ENCODE peak calls at places on chromosomes 12 and 14, in seven cellular contexts. B is bronchial epithelial cell, X is GM13977, V is cardiac muscle cell, U is PC-3, F is pancreas, E is A549. W is an unnamed sample.

GRCh38 chr14:71733210-71733883 is 198.9 kb upstream of the RGS6 start:
- DNase-seq in B (no peak), X (no peak), V (no peak), U (no peak), F (no peak), E (no peak), W (peak; percentile 46)

GRCh38 chr12:94186461-94187237 is 38.3 kb downstream of the PLXNC1 start:
- DNase-seq in B (no peak), X (no peak), V (peak; percentile 79), U (no peak), F (peak; percentile 19), E (no peak), W (no peak)

GRCh38 chr14:36524874-36525745 is 5.1 kb upstream of the NKX2-1 start:
- DNase-seq in B (no peak), X (peak; percentile 31), V (peak; percentile 85), U (peak; percentile 62), F (no peak), E (peak; percentile 78), W (no peak)

GRCh38 chr12:104215638-104216297 is at the start of gene TXNRD1:
- DNase-seq in B (peak; percentile 55), X (peak; percentile 92), V (peak; percentile 87), U (no peak), F (peak; percentile 60), E (peak; percentile 94), W (no peak)

GRCh38 chr14:23646648-23647549 is 10.7 kb downstream of the DHRS2 start:
- DNase-seq in B (no peak), X (no peak), V (no peak), U (peak; percentile 34), F (no peak), E (peak; percentile 28), W (no peak)

GRCh38 chr14:67650694-67651093 is 23.7 kb downstream of the VTI1B start:
- DNase-seq in B (peak; percentile 95), X (no peak), V (no peak), U (no peak), F (no peak), E (no peak), W (peak; percentile 55)

GRCh38 chr12:19482551-19483109 is 43.3 kb downstream of the AEBP2 start:
- DNase-seq in B (peak; percentile 44), X (peak; percentile 19), V (peak; percentile 16), U (no peak), F (no peak), E (no peak), W (no peak)

GRCh38 chr12:122920687-122921086 is 24.8 kb upstream of the VPS37B start:
- DNase-seq in B (no peak), X (no peak), V (no peak), U (no peak), F (no peak), E (no peak), W (no peak)

GRCh38 chr12:6753772-6754356 is 923 bp upstream of the MLF2 start:
- DNase-seq in B (no peak), X (no peak), V (no peak), U (no peak), F (no peak), E (no peak), W (no peak)

GRCh38 chr12:6754406-6754805 is 1.5 kb upstream of the MLF2 start:
- DNase-seq in B (no peak), X (no peak), V (no peak), U (no peak), F (no peak), E (no peak), W (no peak)

GRCh38 chr12:6752181-6752930 is 585 bp downstream of the MLF2 start:
- DNase-seq in B (peak; percentile 23), X (peak; percentile 63), V (peak; percentile 81), U (peak; percentile 17), F (no peak), E (peak; percentile 69), W (no peak)

GRCh38 chr12:6751767-6752166 is 1.2 kb downstream of the MLF2 start:
- DNase-seq in B (no peak), X (no peak), V (no peak), U (no peak), F (no peak), E (no peak), W (no peak)

DNA sequence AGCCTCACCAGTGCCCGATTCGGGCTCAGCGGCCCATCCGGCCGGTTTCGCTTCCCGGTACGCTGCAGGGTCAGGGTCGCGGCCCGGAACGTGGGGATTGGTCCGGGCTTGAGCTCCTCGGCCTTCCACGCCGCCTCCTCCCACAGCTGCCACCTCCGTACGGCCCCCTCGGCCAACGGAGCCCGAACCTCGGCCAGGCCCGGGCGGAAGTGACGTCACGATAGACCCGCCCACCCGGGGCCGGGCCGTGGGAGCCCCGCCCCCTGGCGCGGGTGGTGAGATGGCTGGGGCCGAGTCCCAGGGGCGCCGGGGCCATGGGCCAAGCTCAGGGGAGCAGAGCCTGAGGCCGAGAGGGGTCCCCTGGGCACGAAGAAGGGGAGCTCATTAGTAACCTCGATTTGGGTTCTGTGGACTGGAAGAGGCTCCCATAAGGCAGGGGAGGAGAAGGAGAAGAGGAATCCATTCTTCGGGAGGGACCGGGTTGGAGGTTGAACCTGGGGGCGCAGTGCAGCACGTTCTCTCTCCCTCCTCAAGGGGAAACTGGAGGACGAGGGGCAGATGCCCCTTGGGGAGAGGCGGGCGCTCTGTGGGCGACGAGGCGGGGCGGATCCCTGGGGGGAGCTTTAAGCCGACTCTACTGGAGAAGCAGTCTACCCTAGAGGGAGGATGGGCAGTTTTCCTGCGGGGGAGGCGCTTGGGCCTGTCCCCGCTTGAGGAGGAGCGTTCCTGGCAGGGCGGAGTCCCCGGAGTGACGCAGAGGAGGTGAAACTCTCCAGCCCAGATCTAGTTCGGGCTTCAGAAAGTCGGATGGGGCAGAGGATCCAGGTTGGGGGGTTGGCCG is at the start of gene MLF2:
- DNase-seq in B (peak; percentile 96), X (peak; percentile 99), V (peak; percentile 96), U (peak; percentile 95), F (peak; percentile 98), E (peak; percentile 99), W (peak; percentile 97)
- TF ChIP-seq CTCF in B (peak; percentile 98), X (peak; percentile 97), V (no peak), U (peak; percentile 88), F (peak; percentile 91), E (no peak), W (no peak)

DNA sequence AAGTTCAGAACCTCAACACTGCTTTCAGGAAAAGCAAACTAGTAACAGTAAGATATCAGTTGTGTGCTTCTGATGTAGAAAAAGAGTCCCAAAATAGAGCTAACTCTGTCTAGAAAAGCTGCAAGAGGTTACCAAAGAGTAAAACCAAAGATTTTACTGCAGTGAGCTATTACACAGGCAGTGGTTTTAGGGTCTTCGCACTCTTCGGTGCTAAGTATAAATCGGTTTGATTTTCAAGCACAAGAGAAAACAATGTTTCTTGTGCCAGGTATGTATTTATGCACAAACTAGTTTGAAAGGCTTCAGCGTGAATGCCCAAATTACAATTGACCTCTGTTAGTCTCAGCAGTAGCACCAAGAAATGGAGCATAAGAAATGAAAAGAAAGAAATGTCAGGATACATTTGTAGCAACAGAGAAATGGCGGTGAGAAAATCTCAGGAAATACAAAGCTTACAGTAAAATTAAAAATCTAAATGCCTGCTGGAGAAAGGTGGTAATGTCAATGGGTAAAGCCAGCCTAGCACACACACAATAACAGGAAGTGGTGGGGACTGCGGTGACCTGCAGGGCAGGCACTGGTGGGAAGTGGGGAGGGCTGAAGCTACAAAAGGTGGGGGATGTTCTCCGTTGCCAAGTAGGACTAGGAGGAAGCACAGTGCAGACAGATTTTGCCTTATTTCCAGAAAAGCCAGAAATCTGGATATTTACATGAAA is 18.0 kb upstream of the DYRK2 start:
- DNase-seq in B (no peak), X (no peak), V (no peak), U (peak; percentile 2), F (no peak), E (no peak), W (no peak)
- TF ChIP-seq CTCF in B (no peak), X (no peak), V (no peak), U (no peak), F (no peak), E (no peak), W (no peak)

DNA sequence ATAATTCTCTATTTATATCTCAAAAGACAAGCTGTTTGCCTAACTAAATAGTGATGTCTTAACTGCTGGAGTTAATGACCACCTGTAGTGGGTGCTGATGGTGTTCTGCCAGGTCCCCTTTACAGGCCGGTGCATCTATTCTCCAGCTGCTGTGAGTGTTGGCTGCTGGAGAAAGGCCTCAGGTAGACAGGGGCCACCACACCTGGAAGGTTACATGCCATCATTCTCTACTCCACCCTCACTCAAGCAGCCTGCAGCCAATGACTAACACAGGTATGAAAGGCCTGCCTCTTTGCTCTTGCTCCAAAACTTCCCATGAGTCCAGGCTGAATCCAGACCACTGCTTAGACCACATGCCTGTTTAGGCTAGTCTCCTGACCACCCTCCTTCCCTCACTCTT is 73.9 kb downstream of the RPS6KA5 start:
- DNase-seq in B (peak; percentile 68), X (no peak), V (no peak), U (peak; percentile 37), F (no peak), E (no peak), W (no peak)
- TF ChIP-seq CTCF in B (no peak), X (peak; percentile 8), V (no peak), U (no peak), F (no peak), E (no peak), W (no peak)

DNA sequence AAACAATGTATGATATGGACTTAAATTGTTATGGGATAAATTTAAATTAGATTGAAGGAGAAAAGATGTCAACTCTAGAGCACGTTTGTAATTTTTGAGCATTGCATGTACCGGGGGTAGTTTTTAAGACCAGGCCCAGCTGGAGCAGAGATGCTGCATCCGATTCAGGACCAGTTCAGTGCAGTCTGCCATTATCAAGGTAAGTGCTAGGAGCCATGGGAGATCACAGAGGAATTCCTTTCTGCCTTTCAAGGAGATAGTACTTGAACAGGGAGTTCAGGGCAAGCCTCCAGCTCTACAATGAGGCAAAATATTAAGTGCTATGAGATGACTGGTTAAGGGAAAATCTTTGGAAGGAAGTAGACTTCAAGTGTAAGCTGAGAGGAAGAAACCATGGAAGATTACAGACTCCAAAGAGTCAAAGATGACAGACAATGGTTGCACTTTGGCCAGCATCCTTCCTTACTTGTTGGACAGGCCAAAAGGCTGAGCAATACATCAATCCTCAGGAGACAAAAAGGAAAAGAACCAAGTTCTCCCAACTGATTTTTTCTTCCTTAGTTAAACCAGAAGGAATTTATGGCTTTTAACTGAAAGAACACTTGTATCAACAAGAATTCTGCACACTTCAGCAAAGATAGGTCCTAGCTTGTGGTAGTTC is 113.2 kb upstream of the HIF1A start:
- DNase-seq in B (no peak), X (no peak), V (no peak), U (no peak), F (no peak), E (no peak), W (no peak)
- TF ChIP-seq CTCF in B (no peak), X (no peak), V (no peak), U (no peak), F (no peak), E (no peak), W (no peak)

W was measured in AG09309.